ENCODE peak calls at places on chromosomes 12 and 14, in four cellular contexts. W is SK-N-SH, C is K562, G is sigmoid colon. I is an unnamed sample.
A peak's percentile ranks its signal among the peaks of the same experiment; 100 is the strongest.

GRCh38 chr12:55060470-55060869 is 40.7 kb downstream of the NEUROD4 start:
- DNase-seq in C (peak; percentile 55), W (no peak), G (no peak), I (no peak)

GRCh38 chr12:123085730-123086487 is 65.0 kb downstream of the PITPNM2 start:
- DNase-seq in G (no peak), C (no peak), W (peak; percentile 54), I (no peak)

GRCh38 chr14:61003571-61003970 is 22.5 kb downstream of the SLC38A6 start:
- DNase-seq in W (no peak), G (no peak), C (no peak), I (no peak)

GRCh38 chr14:24274101-24274543 is 2.7 kb upstream of the RABGGTA start:
- DNase-seq in W (no peak), C (peak; percentile 48), G (no peak), I (no peak)

GRCh38 chr12:65306603-65307501 is 28.4 kb downstream of the MSRB3 start:
- DNase-seq in C (peak; percentile 17), G (peak; percentile 93), W (peak; percentile 57), I (peak; percentile 25)

GRCh38 chr14:74638970-74639369 is 26.9 kb upstream of the LTBP2 start:
- DNase-seq in G (no peak), C (no peak), W (no peak), I (no peak)

GRCh38 chr12:53145383-53145782 is 35.1 kb upstream of the ZNF740 start:
- DNase-seq in W (no peak), G (no peak), C (no peak), I (no peak)

GRCh38 chr12:58171914-58172313 is 230.5 kb downstream of the ATP23 start:
- DNase-seq in G (no peak), C (no peak), W (no peak), I (no peak)

GRCh38 chr12:10363665-10363921 is 26.2 kb downstream of the KLRK1 start:
- DNase-seq in G (no peak), C (no peak), W (no peak), I (no peak)

GRCh38 chr12:75759842-75760260 is 248.4 kb upstream of the KRR1 start:
- DNase-seq in W (no peak), G (no peak), C (no peak), I (no peak)

GRCh38 chr12:104201238-104202001 is 14.2 kb upstream of the TXNRD1 start:
- DNase-seq in W (peak; percentile 67), G (no peak), C (peak; percentile 63), I (peak; percentile 46)

GRCh38 chr12:2958432-2959193 is 584 bp upstream of the TEAD4 start:
- DNase-seq in G (peak; percentile 68), W (peak; percentile 89), C (peak; percentile 90), I (no peak)

GRCh38 chr12:87152841-87153528 is 876.2 kb downstream of the C12orf50 start:
- DNase-seq in W (no peak), G (no peak), C (no peak), I (no peak)

GRCh38 chr12:105385141-105385540 is 54.6 kb downstream of the C12orf75 start:
- DNase-seq in W (no peak), G (no peak), C (no peak), I (no peak)

GRCh38 chr12:6852651-6853354 is 853 bp downstream of the USP5 start:
- DNase-seq in W (peak; percentile 65), C (peak; percentile 62), G (peak; percentile 84), I (no peak)

DNA sequence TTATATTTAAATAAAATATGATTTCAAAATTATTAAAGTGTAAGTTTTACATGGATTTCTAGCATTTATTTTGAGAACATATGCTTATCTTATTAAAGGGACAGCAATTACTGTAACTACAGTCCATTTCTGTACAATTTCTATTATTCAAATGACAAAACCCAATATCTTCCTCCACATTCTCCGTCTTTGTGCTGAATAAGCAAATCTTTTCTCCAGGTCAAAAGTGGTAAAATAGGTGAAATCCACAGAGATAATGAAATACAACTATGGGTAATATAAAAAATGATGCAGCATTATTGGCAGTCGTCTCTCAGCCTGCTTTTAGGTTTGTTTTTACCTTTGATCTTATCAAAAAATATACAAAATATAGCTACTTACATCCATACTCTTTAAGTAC is 79.4 kb upstream of the OTX2 start:
- DNase-seq in G (no peak), C (no peak), W (no peak), I (no peak)
- H3K4me1 ChIP-seq in G (no peaks in the 10 kb centered on the region), C (no peaks in the 10 kb centered on the region), W (no peaks in the 10 kb centered on the region), I (no peaks in the 10 kb centered on the region)

DNA sequence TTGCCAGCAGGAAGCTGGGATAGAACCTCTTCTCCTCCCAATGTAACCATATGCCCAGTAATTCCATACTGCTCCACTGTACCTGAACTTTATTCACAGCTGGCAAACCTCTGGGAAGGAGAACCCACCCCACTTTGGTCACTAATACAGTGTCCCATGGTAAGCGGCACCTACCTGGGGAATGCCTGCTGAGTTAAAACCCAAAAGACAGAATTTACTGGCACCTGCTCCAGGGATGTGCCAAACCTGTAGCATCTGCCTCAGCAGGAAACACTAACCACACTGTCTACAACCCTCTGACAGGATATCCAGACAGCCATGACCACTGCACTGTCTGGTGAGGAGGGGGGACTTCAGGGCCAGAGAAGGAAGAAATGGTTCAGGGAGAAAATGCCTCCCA is 26.6 kb downstream of the DDX24 start:
- DNase-seq in W (no peak), C (no peak), G (no peak), I (no peak)
- H3K36me3 ChIP-seq in W (peaks cover 54% of the 10 kb centered on the region), C (peaks cover 95% of the 10 kb centered on the region), G (peaks cover 36% of the 10 kb centered on the region), I (no peaks in the 10 kb centered on the region)

GRCh38 chr12:128861226-128862016 is 8.1 kb downstream of the GLT1D1 start:
- DNase-seq in C (no peak), G (peak; percentile 21), W (no peak), I (no peak)
- TF ChIP-seq EP300 in C (no peak), G (no peak), W (no peak), I (no peak)

GRCh38 chr14:77240336-77240915 is 30.6 kb downstream of the NGB start:
- DNase-seq in C (no peak), W (no peak), G (no peak), I (no peak)
- H3K4me1 ChIP-seq in C (no peaks in the 10 kb centered on the region), W (no peaks in the 10 kb centered on the region), G (no peaks in the 10 kb centered on the region), I (no peaks in the 10 kb centered on the region)

GRCh38 chr12:48092606-48093005 is 13.3 kb downstream of the SENP1 start:
- DNase-seq in C (no peak), G (no peak), W (no peak), I (no peak)
- H3K36me3 ChIP-seq in C (peaks cover 79% of the 10 kb centered on the region), G (peaks cover 5% of the 10 kb centered on the region), W (peaks cover 38% of the 10 kb centered on the region), I (peaks cover 80% of the 10 kb centered on the region)

GRCh38 chr14:63672417-63673180 is 30.9 kb upstream of the WDR89 start:
- DNase-seq in G (no peak), C (no peak), W (no peak), I (no peak)
- TF ChIP-seq EP300 in G (no peak), C (no peak), W (no peak), I (no peak)

GRCh38 chr12:69511469-69511868 is 41.3 kb downstream of the FRS2 start:
- DNase-seq in C (no peak), W (no peak), G (no peak), I (no peak)

GRCh38 chr12:69514111-69514510 is 43.9 kb downstream of the FRS2 start:
- DNase-seq in C (no peak), G (no peak), W (no peak), I (no peak)

GRCh38 chr12:69511870-69512269 is 41.7 kb downstream of the FRS2 start:
- DNase-seq in C (no peak), G (no peak), W (no peak), I (no peak)

GRCh38 chr12:69513297-69513696 is 43.1 kb downstream of the FRS2 start:
- DNase-seq in C (no peak), W (no peak), G (no peak), I (no peak)

DNA sequence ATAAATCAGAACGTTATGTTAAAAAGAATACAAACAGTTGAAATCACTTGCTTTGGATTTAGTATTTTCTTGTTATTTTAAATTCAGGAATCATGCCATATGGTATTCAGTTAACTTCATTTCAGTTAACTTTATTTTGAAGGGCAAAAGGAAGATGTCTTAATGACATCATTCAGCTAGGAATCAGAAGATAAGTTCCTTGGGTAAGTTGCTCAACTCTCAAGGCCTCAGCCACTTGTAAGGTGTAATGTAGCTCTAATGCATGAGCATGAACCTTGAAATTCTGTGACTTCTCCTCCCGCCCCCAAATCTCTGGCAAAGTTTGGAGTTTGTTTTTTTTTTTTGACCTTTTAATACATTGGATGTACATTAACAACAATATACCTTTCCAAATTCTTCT is 42.6 kb downstream of the FRS2 start:
- DNase-seq in W (no peak), G (no peak), C (no peak), I (no peak)
- H3K4me1 ChIP-seq in W (peaks cover 36% of the 10 kb centered on the region), G (peaks cover 65% of the 10 kb centered on the region), C (no peaks in the 10 kb centered on the region), I (peaks cover 28% of the 10 kb centered on the region)

I was measured in tibial nerve.